ENCODE peak calls at places on chromosome 10, in seven cellular contexts. One of them, this sample, is unnamed. For H3K4me1, the result is how much of the 10 kb centered on the place peaks cover.

GRCh38 chr10:62087341-62087740 is 181.3 kb downstream of the RTKN2 start:
- DNase-seq in testis: no peak
- DNase-seq in ascending aorta: no peak
- DNase-seq in breast epithelium: no peak
- DNase-seq in esophagus squamous epithelium: no peak
- DNase-seq in thyroid gland: no peak
- DNase-seq in uterus: no peak
- DNase-seq in this sample: no peak

GRCh38 chr10:103042129-103042528 is 124.0 kb downstream of the CNNM2 start:
- DNase-seq in testis: no peak
- DNase-seq in ascending aorta: no peak
- DNase-seq in breast epithelium: no peak
- DNase-seq in esophagus squamous epithelium: no peak
- DNase-seq in thyroid gland: peak
- DNase-seq in uterus: no peak
- DNase-seq in this sample: no peak

GRCh38 chr10:7260412-7260900 is 150.4 kb downstream of the SFMBT2 start:
- DNase-seq in testis: no peak
- DNase-seq in ascending aorta: no peak
- DNase-seq in breast epithelium: no peak
- DNase-seq in esophagus squamous epithelium: peak
- DNase-seq in thyroid gland: peak
- DNase-seq in uterus: peak
- DNase-seq in this sample: peak

GRCh38 chr10:84063440-84063839 is 75.9 kb upstream of the GHITM start:
- DNase-seq in testis: no peak
- DNase-seq in ascending aorta: no peak
- DNase-seq in breast epithelium: no peak
- DNase-seq in esophagus squamous epithelium: no peak
- DNase-seq in thyroid gland: no peak
- DNase-seq in uterus: no peak
- DNase-seq in this sample: no peak

GRCh38 chr10:104642311-104643022 is 1.4 kb downstream of the SORCS3 start:
- DNase-seq in testis: peak
- DNase-seq in ascending aorta: no peak
- DNase-seq in breast epithelium: no peak
- DNase-seq in esophagus squamous epithelium: no peak
- DNase-seq in thyroid gland: no peak
- DNase-seq in uterus: no peak
- DNase-seq in this sample: no peak

GRCh38 chr10:95394161-95394880 is 103.5 kb upstream of the PDLIM1 start:
- DNase-seq in testis: no peak
- DNase-seq in ascending aorta: no peak
- DNase-seq in breast epithelium: no peak
- DNase-seq in esophagus squamous epithelium: no peak
- DNase-seq in thyroid gland: no peak
- DNase-seq in uterus: no peak
- DNase-seq in this sample: no peak

GRCh38 chr10:98262571-98262970 is 5.4 kb downstream of the LOXL4 start:
- DNase-seq in testis: peak
- DNase-seq in ascending aorta: no peak
- DNase-seq in breast epithelium: no peak
- DNase-seq in esophagus squamous epithelium: no peak
- DNase-seq in thyroid gland: peak
- DNase-seq in uterus: no peak
- DNase-seq in this sample: no peak

GRCh38 chr10:96292971-96293909 is 11.0 kb upstream of the DNTT start:
- DNase-seq in testis: no peak
- DNase-seq in ascending aorta: no peak
- DNase-seq in breast epithelium: no peak
- DNase-seq in esophagus squamous epithelium: no peak
- DNase-seq in thyroid gland: no peak
- DNase-seq in uterus: no peak
- DNase-seq in this sample: no peak

GRCh38 chr10:80204193-80204714 is 1.1 kb downstream of the ANXA11 start:
- DNase-seq in testis: no peak
- DNase-seq in ascending aorta: no peak
- DNase-seq in breast epithelium: peak
- DNase-seq in esophagus squamous epithelium: no peak
- DNase-seq in thyroid gland: peak
- DNase-seq in uterus: no peak
- DNase-seq in this sample: no peak

GRCh38 chr10:1678084-1678483 is 59.2 kb downstream of the ADARB2 start:
- DNase-seq in testis: no peak
- DNase-seq in ascending aorta: no peak
- DNase-seq in breast epithelium: no peak
- DNase-seq in esophagus squamous epithelium: no peak
- DNase-seq in thyroid gland: no peak
- DNase-seq in uterus: no peak
- DNase-seq in this sample: no peak

GRCh38 chr10:119449760-119450461 is 92.6 kb downstream of the RGS10 start:
- DNase-seq in testis: peak
- DNase-seq in ascending aorta: peak
- DNase-seq in breast epithelium: peak
- DNase-seq in esophagus squamous epithelium: no peak
- DNase-seq in thyroid gland: peak
- DNase-seq in uterus: peak
- DNase-seq in this sample: peak

GRCh38 chr10:44879531-44879899 is 31.6 kb upstream of the TMEM72 start:
- DNase-seq in testis: no peak
- DNase-seq in ascending aorta: no peak
- DNase-seq in breast epithelium: no peak
- DNase-seq in esophagus squamous epithelium: no peak
- DNase-seq in thyroid gland: no peak
- DNase-seq in uterus: peak
- DNase-seq in this sample: no peak

GRCh38 chr10:124992462-124993344 is 50.8 kb downstream of the ZRANB1 start:
- DNase-seq in testis: peak
- DNase-seq in ascending aorta: no peak
- DNase-seq in breast epithelium: no peak
- DNase-seq in esophagus squamous epithelium: no peak
- DNase-seq in thyroid gland: peak
- DNase-seq in uterus: peak
- DNase-seq in this sample: no peak

GRCh38 chr10:71766717-71767419 is 6.5 kb downstream of the VSIR start:
- DNase-seq in testis: peak
- DNase-seq in ascending aorta: no peak
- DNase-seq in breast epithelium: no peak
- DNase-seq in esophagus squamous epithelium: no peak
- DNase-seq in thyroid gland: peak
- DNase-seq in uterus: peak
- DNase-seq in this sample: peak

GRCh38 chr10:90834326-90834725 is 23.5 kb downstream of the HTR7 start:
- DNase-seq in testis: no peak
- DNase-seq in ascending aorta: no peak
- DNase-seq in breast epithelium: no peak
- DNase-seq in esophagus squamous epithelium: no peak
- DNase-seq in thyroid gland: no peak
- DNase-seq in uterus: no peak
- DNase-seq in this sample: no peak

GRCh38 chr10:60868946-60869345 is 75.0 kb downstream of the RHOBTB1 start:
- DNase-seq in testis: no peak
- DNase-seq in ascending aorta: no peak
- DNase-seq in breast epithelium: no peak
- DNase-seq in esophagus squamous epithelium: no peak
- DNase-seq in thyroid gland: no peak
- DNase-seq in uterus: no peak
- DNase-seq in this sample: no peak

GRCh38 chr10:109894516-109894915 is 28.8 kb downstream of the XPNPEP1 start:
- DNase-seq in testis: peak
- DNase-seq in ascending aorta: peak
- DNase-seq in breast epithelium: no peak
- DNase-seq in esophagus squamous epithelium: no peak
- DNase-seq in thyroid gland: peak
- DNase-seq in uterus: peak
- DNase-seq in this sample: peak

GRCh38 chr10:83809001-83809400 is 330.3 kb upstream of the GHITM start:
- DNase-seq in testis: no peak
- DNase-seq in ascending aorta: no peak
- DNase-seq in breast epithelium: no peak
- DNase-seq in esophagus squamous epithelium: no peak
- DNase-seq in thyroid gland: no peak
- DNase-seq in uterus: no peak
- DNase-seq in this sample: no peak

GRCh38 chr10:59713196-59713821 is 3.7 kb upstream of the SLC16A9 start:
- DNase-seq in testis: no peak
- DNase-seq in ascending aorta: no peak
- DNase-seq in breast epithelium: no peak
- DNase-seq in esophagus squamous epithelium: no peak
- DNase-seq in thyroid gland: peak
- DNase-seq in uterus: no peak
- DNase-seq in this sample: no peak

GRCh38 chr10:91597397-91597881 is 35.4 kb downstream of the PPP1R3C start:
- DNase-seq in testis: peak
- DNase-seq in ascending aorta: no peak
- DNase-seq in breast epithelium: no peak
- DNase-seq in esophagus squamous epithelium: no peak
- DNase-seq in thyroid gland: no peak
- DNase-seq in uterus: no peak
- DNase-seq in this sample: no peak

GRCh38 chr10:130844264-130844761 is 467.2 kb downstream of the TCERG1L start:
- DNase-seq in testis: no peak
- DNase-seq in ascending aorta: no peak
- DNase-seq in breast epithelium: no peak
- DNase-seq in esophagus squamous epithelium: no peak
- DNase-seq in thyroid gland: no peak
- DNase-seq in uterus: no peak
- DNase-seq in this sample: no peak

DNA sequence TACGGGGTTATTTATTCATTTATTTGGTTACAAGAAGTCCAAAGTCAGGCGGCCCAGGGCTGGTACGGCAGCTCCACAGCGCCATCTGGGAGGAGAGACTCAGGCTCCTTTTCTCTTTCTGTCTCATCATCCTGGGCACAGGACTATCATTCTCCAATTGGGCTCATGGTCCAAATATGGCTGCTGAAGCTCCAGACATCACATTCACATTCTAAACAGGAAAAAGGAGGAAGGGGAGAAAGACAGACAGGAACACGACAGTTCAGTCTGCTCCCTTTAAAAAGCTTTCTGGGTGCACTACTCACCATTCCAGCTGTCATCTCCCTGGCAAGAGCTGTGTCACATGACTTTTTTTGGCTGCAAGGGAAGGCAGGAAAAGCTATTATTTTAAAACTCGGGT is 74.4 kb upstream of the PDZD8 start:
- DNase-seq in testis: no peak
- DNase-seq in ascending aorta: no peak
- DNase-seq in breast epithelium: no peak
- DNase-seq in esophagus squamous epithelium: no peak
- DNase-seq in thyroid gland: no peak
- DNase-seq in uterus: no peak
- DNase-seq in this sample: no peak
- TF ChIP-seq CTCF in testis: no peak
- TF ChIP-seq CTCF in ascending aorta: no peak
- TF ChIP-seq CTCF in breast epithelium: no peak
- TF ChIP-seq CTCF in esophagus squamous epithelium: no peak
- TF ChIP-seq CTCF in thyroid gland: no peak
- TF ChIP-seq CTCF in uterus: no peak
- TF ChIP-seq CTCF in this sample: no peak

GRCh38 chr10:93775330-93775729 is 17.6 kb downstream of the LGI1 start:
- DNase-seq in testis: no peak
- DNase-seq in ascending aorta: no peak
- DNase-seq in breast epithelium: no peak
- DNase-seq in esophagus squamous epithelium: no peak
- DNase-seq in thyroid gland: no peak
- DNase-seq in uterus: no peak
- DNase-seq in this sample: no peak

GRCh38 chr10:93773120-93773519 is 15.4 kb downstream of the LGI1 start:
- DNase-seq in testis: no peak
- DNase-seq in ascending aorta: no peak
- DNase-seq in breast epithelium: no peak
- DNase-seq in esophagus squamous epithelium: no peak
- DNase-seq in thyroid gland: no peak
- DNase-seq in uterus: no peak
- DNase-seq in this sample: no peak

GRCh38 chr10:93767724-93768399 is 10.1 kb downstream of the LGI1 start:
- DNase-seq in testis: no peak
- DNase-seq in ascending aorta: no peak
- DNase-seq in breast epithelium: no peak
- DNase-seq in esophagus squamous epithelium: no peak
- DNase-seq in thyroid gland: no peak
- DNase-seq in uterus: no peak
- DNase-seq in this sample: no peak

GRCh38 chr10:93773705-93774104 is 16.0 kb downstream of the LGI1 start:
- DNase-seq in testis: no peak
- DNase-seq in ascending aorta: no peak
- DNase-seq in breast epithelium: no peak
- DNase-seq in esophagus squamous epithelium: no peak
- DNase-seq in thyroid gland: no peak
- DNase-seq in uterus: no peak
- DNase-seq in this sample: no peak

GRCh38 chr10:93771354-93771753 is 13.6 kb downstream of the LGI1 start:
- DNase-seq in testis: no peak
- DNase-seq in ascending aorta: no peak
- DNase-seq in breast epithelium: no peak
- DNase-seq in esophagus squamous epithelium: no peak
- DNase-seq in thyroid gland: no peak
- DNase-seq in uterus: no peak
- DNase-seq in this sample: no peak
- H3K4me1 ChIP-seq in testis: under half
- H3K4me1 ChIP-seq in ascending aorta: under half
- H3K4me1 ChIP-seq in breast epithelium: under half
- H3K4me1 ChIP-seq in esophagus squamous epithelium: under half
- H3K4me1 ChIP-seq in thyroid gland: under half
- H3K4me1 ChIP-seq in uterus: under half
- H3K4me1 ChIP-seq in this sample: under half

DNA sequence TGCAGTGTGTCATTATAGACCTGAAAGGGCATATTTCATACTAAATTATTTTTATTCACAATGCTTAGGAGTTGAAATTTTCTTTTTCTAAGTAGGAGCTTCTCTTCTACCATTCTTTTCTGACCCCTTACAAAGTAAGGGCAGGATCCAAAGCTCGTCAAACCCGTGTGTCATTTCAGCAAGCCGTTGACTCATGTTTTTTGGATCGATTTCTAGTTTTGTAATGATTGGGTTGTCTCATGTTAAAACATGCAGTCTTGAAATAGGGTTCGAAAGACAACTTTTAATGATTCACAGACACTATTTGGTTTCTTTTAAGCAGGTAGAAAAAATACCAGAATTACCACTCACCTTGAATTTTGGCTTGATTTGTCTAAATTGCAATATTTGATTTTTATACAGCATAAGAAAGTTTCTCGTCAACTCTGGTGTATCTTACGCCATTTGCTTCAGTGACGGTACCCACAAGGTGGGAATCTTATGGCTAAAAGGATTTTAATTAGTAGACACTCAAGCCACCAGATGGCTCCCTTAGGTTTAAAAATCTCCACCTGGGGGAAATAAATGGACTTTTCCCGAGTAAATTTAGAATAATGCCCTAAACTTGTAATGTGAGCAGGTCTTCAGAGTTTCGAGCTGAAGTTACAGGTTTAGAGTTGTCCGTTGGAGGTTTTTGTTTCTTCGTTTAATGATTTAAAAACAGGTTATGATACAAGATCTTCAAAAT is 283.4 kb downstream of the CCDC3 start:
- DNase-seq in testis: no peak
- DNase-seq in ascending aorta: no peak
- DNase-seq in breast epithelium: no peak
- DNase-seq in esophagus squamous epithelium: no peak
- DNase-seq in thyroid gland: no peak
- DNase-seq in uterus: no peak
- DNase-seq in this sample: no peak
- TF ChIP-seq CTCF in testis: no peak
- TF ChIP-seq CTCF in ascending aorta: peak
- TF ChIP-seq CTCF in breast epithelium: no peak
- TF ChIP-seq CTCF in esophagus squamous epithelium: no peak
- TF ChIP-seq CTCF in thyroid gland: no peak
- TF ChIP-seq CTCF in uterus: peak
- TF ChIP-seq CTCF in this sample: peak

GRCh38 chr10:15531927-15532722 is 161.0 kb upstream of the FAM171A1 start:
- DNase-seq in testis: no peak
- DNase-seq in ascending aorta: no peak
- DNase-seq in breast epithelium: no peak
- DNase-seq in esophagus squamous epithelium: no peak
- DNase-seq in thyroid gland: no peak
- DNase-seq in uterus: no peak
- DNase-seq in this sample: no peak
- H3K4me1 ChIP-seq in testis: under half
- H3K4me1 ChIP-seq in ascending aorta: under half
- H3K4me1 ChIP-seq in breast epithelium: under half
- H3K4me1 ChIP-seq in esophagus squamous epithelium: under half
- H3K4me1 ChIP-seq in thyroid gland: under half
- H3K4me1 ChIP-seq in uterus: under half
- H3K4me1 ChIP-seq in this sample: under half

This sample was measured in thoracic aorta.